ENCODE peak calls at places on chromosomes 7 and 10, in four cellular contexts. Q is Panc1; K is heart right ventricle; F is CD8-positive, alpha-beta T cell. J is an unnamed sample.

GRCh38 chr7:73738220-73738611 is 386 bp downstream of the ABHD11 start:
- DNase-seq in Q (no peak), K (peak; percentile 61), F (peak; percentile 24), J (no peak)

GRCh38 chr10:38605153-38605661 is 511.1 kb downstream of the ZNF37A start:
- DNase-seq in Q (no peak), K (no peak), F (no peak), J (no peak)

GRCh38 chr10:91883549-91884542 is 25.4 kb downstream of the FGFBP3 start:
- DNase-seq in Q (no peak), K (no peak), F (no peak), J (peak; percentile 24)

GRCh38 chr7:23863209-23863798 is 153.3 kb downstream of the STK31 start:
- DNase-seq in Q (peak; percentile 39), K (no peak), F (no peak), J (no peak)

GRCh38 chr10:91589015-91589655 is 43.7 kb downstream of the PPP1R3C start:
- DNase-seq in Q (no peak), K (peak; percentile 26), F (no peak), J (no peak)

GRCh38 chr10:92208736-92209135 is 82.1 kb downstream of the CPEB3 start:
- DNase-seq in Q (no peak), K (no peak), F (no peak), J (no peak)

GRCh38 chr7:99679032-99679399 is 780 bp downstream of the CYP3A5 start:
- DNase-seq in Q (peak; percentile 8), K (no peak), F (no peak), J (no peak)

GRCh38 chr7:23742051-23742450 is 32.0 kb downstream of the STK31 start:
- DNase-seq in Q (no peak), K (no peak), F (no peak), J (no peak)

GRCh38 chr10:88525371-88526079 is 57.6 kb downstream of the RNLS start:
- DNase-seq in Q (no peak), K (no peak), F (no peak), J (no peak)

GRCh38 chr10:82910301-82910700 is 1035.3 kb downstream of the NRG3 start:
- DNase-seq in Q (no peak), K (no peak), F (no peak), J (no peak)

GRCh38 chr10:13956826-13957225 is 370.1 kb downstream of the PRPF18 start:
- DNase-seq in Q (no peak), K (peak; percentile 35), F (no peak), J (peak; percentile 82)

GRCh38 chr10:132549416-132549815 is 11.8 kb downstream of the INPP5A start:
- DNase-seq in Q (no peak), K (no peak), F (no peak), J (no peak)

GRCh38 chr10:6310977-6311376 is 108.2 kb downstream of the PFKFB3 start:
- DNase-seq in Q (no peak), K (no peak), F (no peak), J (no peak)

GRCh38 chr10:5873515-5873995 is 16.1 kb downstream of the ANKRD16 start:
- DNase-seq in Q (peak; percentile 48), K (peak; percentile 22), F (peak; percentile 45), J (peak; percentile 46)

GRCh38 chr7:16066805-16067459 is 354.4 kb downstream of the CRPPA start:
- DNase-seq in Q (no peak), K (no peak), F (no peak), J (peak; percentile 38)

GRCh38 chr7:102814025-102814471 is 65.2 kb downstream of the FAM185A start:
- DNase-seq in Q (no peak), K (no peak), F (no peak), J (no peak)

GRCh38 chr7:31145339-31145738 is 93.2 kb downstream of the ADCYAP1R1 start:
- DNase-seq in Q (no peak), K (no peak), F (no peak), J (no peak)

GRCh38 chr10:119408072-119408471 is 134.4 kb downstream of the RGS10 start:
- DNase-seq in Q (no peak), K (no peak), F (no peak), J (no peak)

GRCh38 chr7:44756904-44757303 is 8.3 kb downstream of the ZMIZ2 start:
- DNase-seq in Q (no peak), K (no peak), F (no peak), J (no peak)

GRCh38 chr7:26091933-26092332 is 60.1 kb upstream of the NFE2L3 start:
- DNase-seq in Q (no peak), K (no peak), F (no peak), J (no peak)

GRCh38 chr7:79377097-79377496 is 76.4 kb downstream of the MAGI2 start:
- DNase-seq in Q (no peak), K (no peak), F (no peak), J (no peak)

GRCh38 chr10:61285749-61286148 is 167.4 kb downstream of the TMEM26 start:
- DNase-seq in Q (no peak), K (no peak), F (no peak), J (no peak)

GRCh38 chr10:123254287-123254858 is 100.2 kb downstream of the BUB3 start:
- DNase-seq in Q (no peak), K (no peak), F (no peak), J (no peak)

GRCh38 chr10:123249894-123250293 is 95.7 kb downstream of the BUB3 start:
- DNase-seq in Q (no peak), K (no peak), F (no peak), J (no peak)

GRCh38 chr10:123250640-123251039 is 96.4 kb downstream of the BUB3 start:
- DNase-seq in Q (no peak), K (no peak), F (no peak), J (no peak)

GRCh38 chr10:123257904-123258303 is 103.7 kb downstream of the BUB3 start:
- DNase-seq in Q (no peak), K (no peak), F (no peak), J (no peak)

GRCh38 chr10:123252779-123253178 is 98.6 kb downstream of the BUB3 start:
- DNase-seq in Q (no peak), K (no peak), F (no peak), J (no peak)
- H3K4me1 ChIP-seq in Q (no peaks in the 10 kb centered on the region), K (no peaks in the 10 kb centered on the region), F (no peaks in the 10 kb centered on the region), J (no peaks in the 10 kb centered on the region)

GRCh38 chr7:114723308-114723707 is 198.6 kb upstream of the MDFIC start:
- DNase-seq in Q (no peak), K (no peak), F (no peak), J (no peak)
- H3K4me1 ChIP-seq in Q (no peaks in the 10 kb centered on the region), K (no peaks in the 10 kb centered on the region), F (no peaks in the 10 kb centered on the region), J (no peaks in the 10 kb centered on the region)

DNA sequence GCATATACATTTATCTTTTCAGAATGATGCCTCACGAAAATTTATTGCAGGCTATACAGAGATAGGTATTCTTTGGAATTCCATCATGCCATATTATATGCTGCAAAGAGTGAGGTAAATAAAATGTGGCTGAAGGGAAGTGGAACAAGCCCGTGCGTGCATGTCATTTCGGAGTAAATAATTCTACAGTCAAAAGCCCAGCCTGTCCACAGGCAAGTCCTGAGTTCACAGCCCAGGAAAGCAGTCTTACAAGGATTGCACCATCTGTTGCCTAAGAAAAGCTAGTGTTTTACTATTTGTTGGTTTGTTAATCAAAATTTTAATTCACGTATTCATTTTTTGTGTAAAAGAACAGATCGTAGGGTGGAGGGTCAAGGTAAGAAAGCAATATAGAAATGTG is 292.4 kb upstream of the AKR1E2 start:
- DNase-seq in Q (no peak), K (no peak), F (no peak), J (no peak)
- H3K4me1 ChIP-seq in Q (no peaks in the 10 kb centered on the region), K (peaks cover 9% of the 10 kb centered on the region), F (no peaks in the 10 kb centered on the region), J (no peaks in the 10 kb centered on the region)

DNA sequence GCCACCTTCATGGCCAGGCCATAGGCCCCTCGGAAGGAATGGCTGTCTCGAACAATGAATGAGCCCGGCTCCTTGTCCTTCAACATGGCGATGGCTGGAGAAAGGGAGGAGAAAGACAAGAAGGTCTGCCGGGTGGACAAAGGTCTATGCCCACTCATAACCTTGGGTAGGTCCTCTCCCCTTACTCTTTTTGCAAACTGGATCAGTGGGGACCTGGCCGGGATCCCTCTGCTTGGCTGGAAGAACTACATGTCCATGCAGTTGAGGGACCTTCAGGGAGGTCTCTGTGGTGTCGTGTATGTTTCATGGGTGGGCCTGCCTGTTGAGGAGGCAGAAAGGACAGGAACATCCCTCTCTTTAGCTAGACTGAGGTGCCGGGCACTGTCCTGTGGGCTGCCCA is 284.8 kb downstream of the TNS3 start:
- DNase-seq in Q (no peak), K (no peak), F (no peak), J (no peak)
- H3K4me1 ChIP-seq in Q (peaks cover 30% of the 10 kb centered on the region), K (peaks cover 25% of the 10 kb centered on the region), F (no peaks in the 10 kb centered on the region), J (peaks cover 42% of the 10 kb centered on the region)

DNA sequence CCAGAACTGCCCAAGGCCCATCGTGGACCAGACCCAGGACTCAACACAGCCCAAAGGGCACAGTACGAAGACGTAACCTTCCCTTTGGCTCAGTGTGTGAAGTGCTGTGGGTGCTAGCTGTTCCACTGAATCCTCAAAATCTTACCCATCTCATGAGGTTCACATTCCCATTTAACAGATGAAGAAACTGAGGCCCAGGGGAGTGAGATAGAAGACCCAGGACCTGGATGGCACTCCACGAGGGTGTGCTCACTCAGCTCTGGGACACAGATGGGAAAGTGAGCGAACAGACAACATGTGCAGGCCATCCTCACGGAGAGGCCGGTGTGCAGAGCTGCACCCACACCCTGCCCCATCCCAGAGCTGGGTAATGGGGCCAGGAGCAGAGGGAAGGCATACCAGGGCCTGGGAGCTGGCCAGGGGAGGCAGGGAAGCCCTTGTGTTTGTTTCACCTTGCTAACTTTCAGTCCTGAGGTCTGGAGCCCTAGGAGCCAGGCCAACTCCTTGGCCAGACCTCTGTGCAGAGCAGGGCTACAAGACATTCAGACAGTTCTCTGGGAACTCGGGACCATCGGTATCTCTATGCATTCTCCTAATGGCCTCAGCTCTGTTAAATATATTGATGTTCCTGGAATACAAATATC is 100.3 kb upstream of the ZMIZ1 start:
- DNase-seq in Q (no peak), K (no peak), F (no peak), J (no peak)
- H3K4me1 ChIP-seq in Q (peaks cover 52% of the 10 kb centered on the region), K (peaks cover 24% of the 10 kb centered on the region), F (peaks cover 6% of the 10 kb centered on the region), J (peaks cover 31% of the 10 kb centered on the region)

GRCh38 chr10:1579141-1579491 is 158.2 kb downstream of the ADARB2 start:
- DNase-seq in Q (no peak), K (no peak), F (no peak), J (no peak)
- H3K4me1 ChIP-seq in Q (no peaks in the 10 kb centered on the region), K (no peaks in the 10 kb centered on the region), F (no peaks in the 10 kb centered on the region), J (no peaks in the 10 kb centered on the region)

GRCh38 chr7:94251-94801 is 98.0 kb upstream of the FAM20C start:
- DNase-seq in Q (no peak), K (no peak), F (no peak), J (no peak)

GRCh38 chr7:95863-96260 is 96.5 kb upstream of the FAM20C start:
- DNase-seq in Q (no peak), K (no peak), F (no peak), J (no peak)

GRCh38 chr7:97442-97841 is 94.9 kb upstream of the FAM20C start:
- DNase-seq in Q (no peak), K (no peak), F (no peak), J (no peak)

GRCh38 chr7:95180-95862 is 97.0 kb upstream of the FAM20C start:
- DNase-seq in Q (no peak), K (no peak), F (no peak), J (no peak)

GRCh38 chr7:96861-97260 is 95.5 kb upstream of the FAM20C start:
- DNase-seq in Q (no peak), K (no peak), F (no peak), J (no peak)
- H3K4me1 ChIP-seq in Q (no peaks in the 10 kb centered on the region), K (no peaks in the 10 kb centered on the region), F (no peaks in the 10 kb centered on the region), J (no peaks in the 10 kb centered on the region)

GRCh38 chr10:93476756-93477155 is 5.4 kb downstream of the MYOF start:
- DNase-seq in Q (no peak), K (no peak), F (no peak), J (no peak)
- H3K4me1 ChIP-seq in Q (peaks cover 70% of the 10 kb centered on the region), K (peaks cover 67% of the 10 kb centered on the region), F (peaks cover under 1% of the 10 kb centered on the region), J (peaks cover 21% of the 10 kb centered on the region)

J was measured in tibial nerve.